ENCODE peak calls at places on chromosome 4, in four cellular contexts. W is NCI-H1436, K is HCEC 1CT, F is SJSA1. X is an unnamed sample.

GRCh38 chr4:168856312-168856711 is 153.7 kb downstream of the CBR4 start:
- DNase-seq in F (peak), K (peak), W (no peak), X (no peak)

GRCh38 chr4:176492648-176493302 is 173.0 kb downstream of the SPCS3 start:
- DNase-seq in F (no peak), W (no peak), K (no peak), X (no peak)

GRCh38 chr4:118352843-118353373 is at the start of gene PRSS12:
- DNase-seq in K (peak), F (peak), W (peak), X (peak)

GRCh38 chr4:84378983-84379382 is 120.1 kb downstream of the NKX6-1 start:
- DNase-seq in F (no peak), W (no peak), K (no peak), X (no peak)

GRCh38 chr4:103996059-103996458 is 276.3 kb upstream of the TACR3 start:
- DNase-seq in F (no peak), K (peak), W (no peak), X (no peak)

GRCh38 chr4:170398228-170398627 is 308.5 kb upstream of the AADAT start:
- DNase-seq in W (no peak), F (no peak), K (no peak), X (no peak)

GRCh38 chr4:3215733-3216132 is 33.2 kb upstream of the MSANTD1 start:
- DNase-seq in K (no peak), W (no peak), F (no peak), X (no peak)

GRCh38 chr4:185374573-185374972 is 21.2 kb downstream of the LRP2BP start:
- DNase-seq in W (no peak), K (no peak), F (no peak), X (no peak)

GRCh38 chr4:38788327-38788726 is 5.5 kb upstream of the TLR10 start:
- DNase-seq in K (no peak), W (no peak), F (no peak), X (no peak)

GRCh38 chr4:88858752-88859151 is 161.1 kb upstream of the NAP1L5 start:
- DNase-seq in F (no peak), W (no peak), K (no peak), X (no peak)

GRCh38 chr4:158376441-158376840 is 145.2 kb upstream of the RXFP1 start:
- DNase-seq in F (no peak), W (no peak), K (no peak), X (no peak)

GRCh38 chr4:56301181-56302076 is 85.9 kb downstream of the AASDH start:
- DNase-seq in W (peak), K (peak), F (peak), X (peak)

GRCh38 chr4:11367371-11367770 is 61.3 kb downstream of the HS3ST1 start:
- DNase-seq in F (no peak), K (no peak), W (no peak), X (no peak)